ENCODE peak calls at places on chromosome 22, in six cellular contexts. M is Kasumi-1; B is stimulated activated CD8-positive, alpha-beta memory T cell treated with anti-CD3 and anti-CD28 coated beads, Interleukin-2, amount 100 ng/mL, for 1 hour; T is left colon; C is NCI-H1048; K is HEK293T. Y is an unnamed sample.

GRCh38 chr22:45082795-45083194 is 73.0 kb upstream of the PHF21B start:
- DNase-seq in M (no peak), B (no peak), T (no peak), C (no peak), K (peak; percentile 56), Y (no peak)

GRCh38 chr22:33850724-33851123 is 69.6 kb downstream of the LARGE1 start:
- DNase-seq in M (no peak), B (no peak), T (no peak), C (no peak), K (no peak), Y (no peak)

GRCh38 chr22:21974058-21974649 is 8.4 kb downstream of the TOP3B start:
- DNase-seq in M (no peak), B (no peak), T (no peak), C (no peak), K (no peak), Y (no peak)

GRCh38 chr22:24564376-24565058 is 8.7 kb downstream of the SNRPD3 start:
- DNase-seq in M (no peak), B (no peak), T (no peak), C (no peak), K (no peak), Y (no peak)

GRCh38 chr22:37499789-37500188 is 13.6 kb upstream of the MFNG start:
- DNase-seq in M (no peak), B (no peak), T (no peak), C (no peak), K (no peak), Y (no peak)

GRCh38 chr22:22219140-22219996 is 25.2 kb upstream of the VPREB1 start:
- DNase-seq in M (no peak), B (no peak), T (no peak), C (no peak), K (no peak), Y (no peak)

GRCh38 chr22:25630446-25630845 is 66.0 kb downstream of the GRK3 start:
- DNase-seq in M (no peak), B (no peak), T (no peak), C (no peak), K (no peak), Y (no peak)

GRCh38 chr22:40594924-40595323 is 41.6 kb downstream of the MRTFA start:
- DNase-seq in M (no peak), B (no peak), T (no peak), C (no peak), K (no peak), Y (peak; percentile 81)

GRCh38 chr22:29798318-29798717 is 31.1 kb downstream of the UQCR10 start:
- DNase-seq in M (peak; percentile 18), B (no peak), T (no peak), C (no peak), K (no peak), Y (no peak)

GRCh38 chr22:19290400-19291217 is 910 bp downstream of the CLTCL1 start:
- DNase-seq in M (peak; percentile 24), B (no peak), T (peak; percentile 13), C (no peak), K (no peak), Y (no peak)

GRCh38 chr22:45441158-45441557 is 27.7 kb downstream of the RIBC2 start:
- DNase-seq in M (peak; percentile 17), B (no peak), T (peak; percentile 58), C (no peak), K (peak; percentile 61), Y (peak; percentile 74)

GRCh38 chr22:37830093-37830842 is 7.1 kb downstream of the GALR3 start:
- DNase-seq in M (no peak), B (no peak), T (no peak), C (no peak), K (no peak), Y (no peak)

GRCh38 chr22:20418211-20418788 is 19.3 kb downstream of the SCARF2 start:
- DNase-seq in M (peak; percentile 66), B (peak; percentile 61), T (peak; percentile 78), C (no peak), K (peak; percentile 91), Y (peak; percentile 79)

Y was measured in thyroid gland.